ENCODE peak calls at places on chromosomes 16 and 17, in seven cellular contexts. Q, H, B, E, U, J and L are unnamed samples.

GRCh38 chr17:42112552-42113176 is at the start of gene DHX58:
- DNase-seq in Q (peak; percentile 80), H (peak; percentile 80), B (peak; percentile 95), E (peak; percentile 60), U (peak; percentile 56), J (peak; percentile 88), L (peak; percentile 96)

GRCh38 chr16:87241135-87241771 is 75.9 kb downstream of the C16orf95 start:
- DNase-seq in Q (no peak), H (no peak), B (no peak), E (no peak), U (no peak), J (no peak), L (no peak)

GRCh38 chr16:194516-194915 is 14.3 kb downstream of the HBQ1 start:
- DNase-seq in Q (no peak), H (no peak), B (no peak), E (no peak), U (no peak), J (peak; percentile 34), L (no peak)

GRCh38 chr16:16928532-16929101 is 542.1 kb downstream of the XYLT1 start:
- DNase-seq in Q (no peak), H (no peak), B (no peak), E (no peak), U (no peak), J (no peak), L (no peak)

GRCh38 chr17:72696156-72696555 is 396.3 kb downstream of the SLC39A11 start:
- DNase-seq in Q (no peak), H (no peak), B (no peak), E (no peak), U (no peak), J (no peak), L (no peak)

GRCh38 chr17:5784791-5785190 is 200.5 kb upstream of the NLRP1 start:
- DNase-seq in Q (no peak), H (peak; percentile 47), B (no peak), E (no peak), U (no peak), J (no peak), L (no peak)

GRCh38 chr17:64216385-64217248 is 46.4 kb downstream of the TEX2 start:
- DNase-seq in Q (no peak), H (peak; percentile 40), B (no peak), E (peak; percentile 57), U (peak; percentile 50), J (peak; percentile 72), L (no peak)

GRCh38 chr17:64736804-64737492 is 74.8 kb upstream of the SMURF2 start:
- DNase-seq in Q (no peak), H (peak; percentile 46), B (peak; percentile 38), E (peak; percentile 56), U (no peak), J (peak; percentile 60), L (peak; percentile 67)

GRCh38 chr16:87384162-87384999 is 805 bp upstream of the FBXO31 start:
- DNase-seq in Q (peak; percentile 82), H (no peak), B (no peak), E (peak; percentile 79), U (peak; percentile 67), J (no peak), L (peak; percentile 78)

GRCh38 chr16:69309316-69309715 is 1.8 kb upstream of the VPS4A start:
- DNase-seq in Q (no peak), H (peak; percentile 20), B (no peak), E (peak; percentile 35), U (no peak), J (no peak), L (no peak)

GRCh38 chr17:75703591-75703990 is 17.7 kb upstream of the ITGB4 start:
- DNase-seq in Q (no peak), H (no peak), B (no peak), E (no peak), U (no peak), J (no peak), L (no peak)

GRCh38 chr17:75703191-75703590 is 18.1 kb upstream of the ITGB4 start:
- DNase-seq in Q (no peak), H (no peak), B (no peak), E (no peak), U (no peak), J (no peak), L (no peak)

GRCh38 chr17:75704963-75705875 is 16.0 kb upstream of the ITGB4 start:
- DNase-seq in Q (no peak), H (no peak), B (no peak), E (no peak), U (no peak), J (no peak), L (no peak)

GRCh38 chr17:75707096-75707720 is 14.1 kb upstream of the ITGB4 start:
- DNase-seq in Q (no peak), H (peak; percentile 79), B (no peak), E (no peak), U (peak; percentile 69), J (peak; percentile 38), L (no peak)

DNA sequence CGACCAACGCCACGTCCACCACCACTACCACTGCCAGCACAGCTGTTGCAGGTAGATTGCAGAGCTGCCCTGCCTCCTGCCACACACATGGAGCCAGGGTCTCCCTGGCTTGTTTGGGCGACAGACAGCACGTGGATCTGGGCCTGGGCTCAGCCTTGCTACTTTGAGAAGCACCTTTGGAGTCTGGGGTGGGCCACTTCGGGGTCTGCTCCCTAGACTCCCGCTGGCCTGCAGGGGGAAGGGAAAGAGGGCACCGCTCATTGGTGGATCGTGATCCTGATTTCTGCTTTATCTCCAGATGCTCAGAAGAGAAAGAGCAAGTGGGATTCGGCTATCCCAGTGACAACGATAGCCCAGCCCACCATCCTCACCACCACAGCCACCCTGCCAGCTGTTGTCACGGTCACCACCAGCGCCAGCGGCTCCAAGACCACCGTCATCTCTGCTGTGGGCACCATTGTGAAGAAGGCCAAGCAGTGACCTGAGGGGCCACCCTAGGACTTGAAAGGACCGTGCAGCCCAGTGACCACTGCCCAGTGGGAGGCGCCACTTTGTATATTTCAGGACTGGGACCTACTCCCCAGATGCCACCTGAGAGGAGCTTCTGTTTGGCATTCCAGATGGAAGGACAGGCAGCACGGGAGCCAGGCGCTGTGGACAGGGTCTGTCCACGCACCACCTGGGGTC is 15.1 kb upstream of the ITGB4 start:
- DNase-seq in Q (no peak), H (no peak), B (no peak), E (no peak), U (no peak), J (no peak), L (no peak)
- H3K27ac ChIP-seq in Q (peak overlapping the region; percentile 40), H (no peak overlapping the region), B (no peak overlapping the region), E (no peak overlapping the region), U (no peak overlapping the region), J (no peak overlapping the region), L (no peak overlapping the region)

GRCh38 chr16:1776672-1776955 is 3.7 kb upstream of the MRPS34 start:
- DNase-seq in Q (no peak), H (no peak), B (no peak), E (no peak), U (no peak), J (no peak), L (no peak)

GRCh38 chr16:1777375-1778199 is 4.7 kb upstream of the MRPS34 start:
- DNase-seq in Q (no peak), H (no peak), B (no peak), E (no peak), U (peak; percentile 21), J (no peak), L (no peak)

GRCh38 chr16:1776991-1777374 is 4.0 kb upstream of the MRPS34 start:
- DNase-seq in Q (no peak), H (no peak), B (no peak), E (no peak), U (no peak), J (no peak), L (no peak)

GRCh38 chr16:1775006-1775845 is 2.3 kb upstream of the MRPS34 start:
- DNase-seq in Q (no peak), H (no peak), B (no peak), E (no peak), U (peak; percentile 17), J (no peak), L (no peak)

GRCh38 chr16:1775846-1776671 is 3.1 kb upstream of the MRPS34 start:
- DNase-seq in Q (no peak), H (no peak), B (no peak), E (no peak), U (peak; percentile 17), J (no peak), L (no peak)
- H3K4me1 ChIP-seq in Q (peaks cover 22% of the 10 kb centered on the region), H (peaks cover 36% of the 10 kb centered on the region), B (peaks cover 13% of the 10 kb centered on the region), E (no peaks in the 10 kb centered on the region), U (peaks cover 34% of the 10 kb centered on the region), J (peaks cover 13% of the 10 kb centered on the region), L (peaks cover 20% of the 10 kb centered on the region)

DNA sequence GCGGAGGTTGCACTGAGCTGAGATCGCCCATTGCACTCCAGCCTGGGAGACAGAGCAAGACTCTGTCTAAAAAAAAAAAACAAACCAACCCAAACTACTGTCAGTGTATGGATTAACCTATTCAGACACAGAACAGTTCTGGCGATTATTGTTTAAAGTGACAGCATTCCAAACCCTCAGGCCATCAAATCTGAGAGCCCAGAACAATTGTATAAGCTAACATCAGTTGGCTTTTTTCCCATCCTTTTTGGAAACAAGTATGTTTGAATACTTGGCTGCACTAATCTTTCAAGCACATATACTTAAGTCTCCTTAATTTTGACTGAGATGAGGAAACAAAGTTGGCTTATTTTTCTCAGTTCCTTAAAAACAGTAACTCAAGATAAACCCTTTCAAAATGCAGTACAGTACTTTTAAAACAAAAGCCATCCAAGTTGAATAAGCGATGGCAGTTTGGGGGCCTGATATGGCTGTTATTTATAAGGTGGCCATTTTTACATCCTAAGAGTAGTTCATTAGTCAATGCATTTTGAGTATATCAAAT is 1.4 kb downstream of the ZSWIM7 start:
- DNase-seq in Q (no peak), H (no peak), B (no peak), E (no peak), U (no peak), J (no peak), L (no peak)
- H3K27ac ChIP-seq in Q (peak overlapping the region; percentile 90), H (no peak overlapping the region), B (peak overlapping the region; percentile 85), E (no peak overlapping the region), U (no peak overlapping the region), J (no peak overlapping the region), L (peak overlapping the region; percentile 39)

GRCh38 chr17:48626202-48626469 is at the start of gene HOXB9:
- DNase-seq in Q (no peak), H (no peak), B (no peak), E (no peak), U (no peak), J (no peak), L (no peak)

GRCh38 chr17:48623583-48623982 is 2.6 kb downstream of the HOXB9 start:
- DNase-seq in Q (no peak), H (no peak), B (no peak), E (no peak), U (no peak), J (no peak), L (no peak)

GRCh38 chr17:48625502-48626201 is 506 bp downstream of the HOXB9 start:
- DNase-seq in Q (no peak), H (peak; percentile 56), B (no peak), E (peak; percentile 66), U (no peak), J (no peak), L (no peak)

GRCh38 chr17:48624118-48624517 is 2.0 kb downstream of the HOXB9 start:
- DNase-seq in Q (no peak), H (no peak), B (no peak), E (no peak), U (no peak), J (no peak), L (no peak)

GRCh38 chr17:48624544-48625501 is 1.3 kb downstream of the HOXB9 start:
- DNase-seq in Q (no peak), H (no peak), B (no peak), E (peak; percentile 82), U (no peak), J (no peak), L (no peak)
- H3K4me1 ChIP-seq in Q (peaks cover 22% of the 10 kb centered on the region), H (peaks cover 14% of the 10 kb centered on the region), B (no peaks in the 10 kb centered on the region), E (peaks cover 18% of the 10 kb centered on the region), U (peaks cover 23% of the 10 kb centered on the region), J (peaks cover 6% of the 10 kb centered on the region), L (peaks cover 11% of the 10 kb centered on the region)